ENCODE peak calls at places on chromosome 18, in nine cellular contexts. Z is AML-193; R is MV-4-11; F is NCI-H226; C is CD8-positive, alpha-beta T cell; V is lower lobe of right lung; B is psoas muscle; X is HuH-7.5; K is activated naive CD4-positive, alpha-beta T cell. Y is an unnamed sample.

GRCh38 chr18:6629635-6630140 is 99.8 kb upstream of the ARHGAP28 start:
- DNase-seq in Z (no peak), R (no peak), F (peak; percentile 87), C (no peak), V (no peak), B (no peak), X (no peak), K (no peak), Y (no peak)

GRCh38 chr18:51133580-51134160 is 63.8 kb downstream of the MEX3C start:
- DNase-seq in Z (no peak), R (no peak), F (no peak), C (no peak), V (no peak), B (no peak), X (no peak), K (no peak), Y (no peak)

GRCh38 chr18:62781893-62782292 is 66.6 kb downstream of the PHLPP1 start:
- DNase-seq in Z (peak; percentile 47), R (peak; percentile 61), F (peak; percentile 75), C (no peak), V (no peak), B (peak; percentile 55), X (no peak), K (no peak), Y (no peak)

GRCh38 chr18:3328522-3328921 is 66.6 kb downstream of the MYL12B start:
- DNase-seq in Z (no peak), R (no peak), F (no peak), C (no peak), V (no peak), B (no peak), X (no peak), K (no peak), Y (no peak)

GRCh38 chr18:25503567-25504081 is 151.7 kb upstream of the ZNF521 start:
- DNase-seq in Z (no peak), R (no peak), F (no peak), C (no peak), V (no peak), B (peak; percentile 68), X (no peak), K (no peak), Y (no peak)

GRCh38 chr18:79405781-79406575 is 10.2 kb downstream of the NFATC1 start:
- DNase-seq in Z (peak; percentile 67), R (peak; percentile 86), F (no peak), C (peak; percentile 87), V (peak; percentile 84), B (peak; percentile 85), X (no peak), K (peak; percentile 39), Y (peak; percentile 93)

GRCh38 chr18:79384834-79385233 is 10.9 kb upstream of the NFATC1 start:
- DNase-seq in Z (no peak), R (no peak), F (no peak), C (no peak), V (no peak), B (no peak), X (no peak), K (no peak), Y (no peak)

GRCh38 chr18:48667276-48668254 is 128.7 kb downstream of the CTIF start:
- DNase-seq in Z (no peak), R (no peak), F (no peak), C (no peak), V (no peak), B (no peak), X (no peak), K (no peak), Y (no peak)

GRCh38 chr18:55331301-55331700 is 256.7 kb downstream of the TCF4 start:
- DNase-seq in Z (no peak), R (no peak), F (no peak), C (no peak), V (no peak), B (no peak), X (no peak), K (no peak), Y (no peak)

GRCh38 chr18:62331581-62332436 is 6.7 kb downstream of the TNFRSF11A start:
- DNase-seq in Z (peak; percentile 19), R (peak; percentile 82), F (no peak), C (no peak), V (no peak), B (no peak), X (no peak), K (no peak), Y (no peak)

GRCh38 chr18:47881752-47882455 is 48.6 kb downstream of the SMAD2 start:
- DNase-seq in Z (no peak), R (no peak), F (peak; percentile 63), C (no peak), V (no peak), B (no peak), X (no peak), K (no peak), Y (no peak)

GRCh38 chr18:63869374-63869773 is 18.1 kb upstream of the SERPINB2 start:
- DNase-seq in Z (no peak), R (peak; percentile 95), F (no peak), C (no peak), V (peak; percentile 48), B (no peak), X (no peak), K (no peak), Y (peak; percentile 96)

GRCh38 chr18:75104483-75104882 is 104.5 kb downstream of the PTGR3 start:
- DNase-seq in Z (no peak), R (no peak), F (no peak), C (no peak), V (no peak), B (no peak), X (no peak), K (no peak), Y (no peak)

GRCh38 chr18:6542296-6542695 is 127.6 kb upstream of the L3MBTL4 start:
- DNase-seq in Z (no peak), R (no peak), F (no peak), C (no peak), V (no peak), B (no peak), X (no peak), K (no peak), Y (no peak)

GRCh38 chr18:6355789-6356589 is 58.7 kb downstream of the L3MBTL4 start:
- DNase-seq in Z (no peak), R (no peak), F (peak; percentile 81), C (no peak), V (no peak), B (no peak), X (no peak), K (no peak), Y (no peak)

GRCh38 chr18:45107425-45107824 is 426.7 kb downstream of the SETBP1 start:
- DNase-seq in Z (no peak), R (no peak), F (peak; percentile 35), C (no peak), V (no peak), B (no peak), X (no peak), K (no peak), Y (no peak)